ENCODE peak calls at places on chromosomes 1 and 21, in seven cellular contexts. A is activated gamma-delta T cell treated with Interleukin-2 at 50 U/mL for 16 hours; L is stimulated activated CD8-positive, alpha-beta memory T cell treated with anti-CD3 and anti-CD28 coated beads, Interleukin-15, amount 100 ng/mL, for 4 hours; N is SW 1271; H is omental fat pad; D is iPS DF 19.7; U is occipital lobe. Y is an unnamed sample.

GRCh38 chr1:1541956-1542765 is 1.7 kb upstream of the TMEM240 start:
- DNase-seq in A (no peak), L (no peak), N (no peak), H (no peak), D (no peak), U (no peak), Y (no peak)

GRCh38 chr1:185200889-185201288 is 43.9 kb downstream of the SWT1 start:
- DNase-seq in A (no peak), L (no peak), N (no peak), H (no peak), D (no peak), U (no peak), Y (no peak)

GRCh38 chr1:101193733-101194169 is 43.1 kb upstream of the S1PR1 start:
- DNase-seq in A (no peak), L (no peak), N (no peak), H (no peak), D (no peak), U (no peak), Y (no peak)

GRCh38 chr1:246427611-246428010 is 79.5 kb downstream of the SMYD3 start:
- DNase-seq in A (no peak), L (no peak), N (no peak), H (no peak), D (no peak), U (no peak), Y (no peak)

GRCh38 chr1:204465469-204466415 is 28.9 kb downstream of the PIK3C2B start:
- DNase-seq in A (no peak), L (no peak), N (no peak), H (no peak), D (no peak), U (no peak), Y (no peak)

GRCh38 chr1:223752721-223753515 is 40.6 kb downstream of the CAPN2 start:
- DNase-seq in A (no peak), L (no peak), N (no peak), H (no peak), D (peak; percentile 75), U (no peak), Y (no peak)

GRCh38 chr1:22186316-22186715 is 43.4 kb upstream of the WNT4 start:
- DNase-seq in A (no peak), L (no peak), N (no peak), H (no peak), D (no peak), U (no peak), Y (no peak)

GRCh38 chr21:44449473-44450363 is 5.6 kb upstream of the LRRC3 start:
- DNase-seq in A (no peak), L (no peak), N (no peak), H (no peak), D (no peak), U (no peak), Y (no peak)

GRCh38 chr1:217079579-217079978 is 356.4 kb upstream of the ESRRG start:
- DNase-seq in A (no peak), L (no peak), N (no peak), H (no peak), D (no peak), U (no peak), Y (no peak)

GRCh38 chr1:2975466-2976179 is 45.6 kb upstream of the ACTRT2 start:
- DNase-seq in A (no peak), L (no peak), N (no peak), H (no peak), D (no peak), U (no peak), Y (no peak)

GRCh38 chr1:51268675-51269033 is 32.6 kb downstream of the RNF11 start:
- DNase-seq in A (no peak), L (no peak), N (no peak), H (no peak), D (no peak), U (no peak), Y (no peak)

GRCh38 chr1:245404952-245405351 is 250.2 kb downstream of the KIF26B start:
- DNase-seq in A (no peak), L (no peak), N (no peak), H (no peak), D (no peak), U (no peak), Y (no peak)

GRCh38 chr1:156136970-156137483 is 16.4 kb upstream of the SEMA4A start:
- DNase-seq in A (no peak), L (no peak), N (no peak), H (no peak), D (no peak), U (no peak), Y (no peak)

GRCh38 chr1:51347398-51348146 is 17.2 kb upstream of the TTC39A start:
- DNase-seq in A (no peak), L (no peak), N (no peak), H (no peak), D (no peak), U (no peak), Y (no peak)

GRCh38 chr21:35375115-35375514 is 326.0 kb upstream of the RUNX1 start:
- DNase-seq in A (no peak), L (no peak), N (no peak), H (no peak), D (no peak), U (no peak), Y (no peak)

GRCh38 chr1:181043025-181043880 is 9.5 kb downstream of the MR1 start:
- DNase-seq in A (no peak), L (no peak), N (no peak), H (no peak), D (no peak), U (no peak), Y (no peak)

GRCh38 chr1:42801832-42802483 is 15.0 kb upstream of the ERMAP start:
- DNase-seq in A (no peak), L (no peak), N (no peak), H (no peak), D (no peak), U (no peak), Y (no peak)

GRCh38 chr1:24558455-24558854 is 2.6 kb downstream of the NCMAP start:
- DNase-seq in A (no peak), L (no peak), N (no peak), H (no peak), D (no peak), U (no peak), Y (no peak)

GRCh38 chr1:109777436-109777835 is 13.7 kb upstream of the EPS8L3 start:
- DNase-seq in A (no peak), L (no peak), N (no peak), H (no peak), D (no peak), U (no peak), Y (no peak)

GRCh38 chr1:230976825-230977747 is 1.6 kb downstream of the TTC13 start:
- DNase-seq in A (peak; percentile 36), L (peak; percentile 12), N (no peak), H (no peak), D (no peak), U (no peak), Y (no peak)

GRCh38 chr1:198530964-198531363 is 9.5 kb downstream of the ATP6V1G3 start:
- DNase-seq in A (no peak), L (no peak), N (no peak), H (no peak), D (no peak), U (no peak), Y (no peak)

GRCh38 chr1:206606867-206607266 is 5.4 kb downstream of the EIF2D start:
- DNase-seq in A (no peak), L (no peak), N (no peak), H (no peak), D (no peak), U (no peak), Y (no peak)

GRCh38 chr1:36390411-36390810 is 4.7 kb upstream of the STK40 start:
- DNase-seq in A (no peak), L (no peak), N (no peak), H (no peak), D (no peak), U (no peak), Y (no peak)

Y was measured in stimulated activated CD4-positive, alpha-beta T cell treated with anti-CD3 and anti-CD28 coated beads, Interleukin-1b, Interleukin-23, amount 100 ng/mL, for 1 hour.